ENCODE peak calls at places on chromosomes 13 and 19, in six cellular contexts. Q, F, M, G, O and L are unnamed samples.
A peak's percentile ranks its signal among the peaks of the same experiment; 100 is the strongest.

GRCh38 chr19:43820098-43820860 is 6.8 kb upstream of the ZNF283 start:
- DNase-seq in Q (no peak), F (no peak), M (no peak), G (peak; percentile 54), O (peak; percentile 53), L (no peak)

GRCh38 chr19:42170715-42171114 is 38.5 kb upstream of the POU2F2 start:
- DNase-seq in Q (no peak), F (no peak), M (no peak), G (no peak), O (no peak), L (no peak)

GRCh38 chr13:52455677-52456041 is 381 bp downstream of the CKAP2 start:
- DNase-seq in Q (peak; percentile 72), F (peak; percentile 36), M (peak; percentile 73), G (peak; percentile 58), O (peak; percentile 75), L (peak; percentile 74)

GRCh38 chr19:1944088-1944915 is 3.3 kb downstream of the CSNK1G2 start:
- DNase-seq in Q (no peak), F (no peak), M (no peak), G (no peak), O (no peak), L (no peak)

GRCh38 chr13:99041788-99042187 is 63.9 kb upstream of the DOCK9 start:
- DNase-seq in Q (no peak), F (no peak), M (no peak), G (no peak), O (no peak), L (no peak)

GRCh38 chr13:72963762-72964161 is 95.0 kb upstream of the KLF5 start:
- DNase-seq in Q (no peak), F (no peak), M (no peak), G (no peak), O (no peak), L (no peak)

GRCh38 chr13:38582133-38582532 is 104.7 kb upstream of the FREM2 start:
- DNase-seq in Q (no peak), F (no peak), M (peak; percentile 47), G (no peak), O (peak; percentile 32), L (no peak)

GRCh38 chr19:35040826-35041547 is 534 bp upstream of the HPN start:
- DNase-seq in Q (no peak), F (no peak), M (peak; percentile 96), G (peak; percentile 93), O (no peak), L (peak; percentile 93)

GRCh38 chr13:27203854-27204253 is 32.2 kb upstream of the USP12 start:
- DNase-seq in Q (no peak), F (no peak), M (peak; percentile 14), G (no peak), O (peak; percentile 44), L (no peak)

DNA sequence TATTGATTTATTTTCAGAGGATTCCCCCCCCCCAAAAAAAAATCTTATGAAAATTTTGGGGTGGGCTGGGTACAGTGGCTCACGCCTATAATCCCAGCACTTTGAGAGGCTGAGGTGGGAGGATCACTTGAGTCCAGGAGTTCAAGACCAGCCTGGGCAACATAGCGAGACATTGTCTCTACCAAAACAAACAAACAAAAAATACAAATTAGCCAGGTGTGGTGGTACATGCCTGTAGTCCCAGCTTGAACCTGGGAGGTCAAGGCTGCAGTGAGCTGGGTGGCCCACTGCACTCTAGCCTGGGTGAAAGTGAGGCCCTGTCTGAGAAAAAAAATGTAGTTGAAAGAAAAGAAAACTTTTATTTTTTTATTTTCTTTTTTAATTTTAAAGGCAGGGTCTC is 17.9 kb downstream of the NECTIN2 start:
- DNase-seq in Q (no peak), F (no peak), M (no peak), G (no peak), O (no peak), L (no peak)
- H3K27ac ChIP-seq in Q (no peak overlapping the region), F (no peak overlapping the region), M (no peak overlapping the region), G (no peak overlapping the region), O (no peak overlapping the region), L (no peak overlapping the region)

GRCh38 chr13:46686171-46686570 is 110.8 kb downstream of the ESD start:
- DNase-seq in Q (no peak), F (no peak), M (no peak), G (no peak), O (no peak), L (no peak)
- H3K4me1 ChIP-seq in Q (peaks cover 6% of the 10 kb centered on the region), F (peaks cover 5% of the 10 kb centered on the region), M (peaks cover 61% of the 10 kb centered on the region), G (peaks cover 11% of the 10 kb centered on the region), O (peaks cover 44% of the 10 kb centered on the region), L (peaks cover 35% of the 10 kb centered on the region)

GRCh38 chr19:15290149-15290548 is 42.2 kb downstream of the BRD4 start:
- DNase-seq in Q (no peak), F (no peak), M (no peak), G (no peak), O (no peak), L (no peak)
- H3K27ac ChIP-seq in Q (no peak overlapping the region), F (no peak overlapping the region), M (no peak overlapping the region), G (no peak overlapping the region), O (no peak overlapping the region), L (no peak overlapping the region)

GRCh38 chr13:113862191-113862765 is 1.6 kb downstream of the GAS6 start:
- DNase-seq in Q (no peak), F (no peak), M (no peak), G (no peak), O (no peak), L (peak; percentile 65)

GRCh38 chr13:113863511-113864302 is at the start of gene GAS6:
- DNase-seq in Q (no peak), F (no peak), M (no peak), G (peak; percentile 79), O (peak; percentile 27), L (peak; percentile 86)

GRCh38 chr13:113861433-113862030 is 2.3 kb downstream of the GAS6 start:
- DNase-seq in Q (no peak), F (no peak), M (no peak), G (no peak), O (no peak), L (peak; percentile 57)

GRCh38 chr13:113862766-113863510 is 938 bp downstream of the GAS6 start:
- DNase-seq in Q (no peak), F (no peak), M (no peak), G (peak; percentile 81), O (no peak), L (peak; percentile 82)

DNA sequence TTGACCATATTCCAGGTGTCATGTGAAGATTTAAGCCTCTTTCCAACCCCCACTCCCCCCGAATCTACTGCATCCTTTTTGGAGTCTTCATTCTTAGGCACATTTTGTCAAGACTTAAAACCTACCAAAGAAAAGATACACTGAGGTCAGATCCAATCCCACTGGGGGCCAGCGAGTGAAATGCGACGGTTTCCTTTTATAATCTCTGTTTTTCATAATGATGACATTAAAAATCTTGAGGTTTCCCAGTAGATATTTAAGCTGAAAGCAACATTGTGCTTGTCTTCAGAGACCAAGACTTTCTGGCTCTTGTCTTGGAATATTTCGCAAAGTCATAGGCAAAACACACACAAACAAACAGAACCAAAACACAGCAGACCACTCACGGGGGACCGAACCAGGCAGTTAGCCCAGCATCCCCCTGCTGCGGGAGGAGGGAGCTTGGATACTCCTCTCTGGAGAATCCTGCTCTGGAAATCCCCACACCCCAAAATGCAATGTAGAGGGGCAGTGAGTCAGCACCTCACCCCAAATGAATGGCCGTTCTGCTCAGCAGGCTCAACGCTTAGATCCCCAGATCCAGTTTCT is 521 bp upstream of the GAS6 start:
- DNase-seq in Q (no peak), F (no peak), M (no peak), G (no peak), O (no peak), L (peak; percentile 60)
- H3K4me1 ChIP-seq in Q (peaks cover 13% of the 10 kb centered on the region), F (peaks cover 13% of the 10 kb centered on the region), M (peaks cover 24% of the 10 kb centered on the region), G (peaks cover 26% of the 10 kb centered on the region), O (peaks cover 12% of the 10 kb centered on the region), L (peaks cover 40% of the 10 kb centered on the region)

GRCh38 chr19:4580961-4581380 is 21.5 kb upstream of the SEMA6B start:
- DNase-seq in Q (no peak), F (no peak), M (no peak), G (no peak), O (no peak), L (no peak)

GRCh38 chr19:4580021-4580901 is 20.8 kb upstream of the SEMA6B start:
- DNase-seq in Q (no peak), F (no peak), M (no peak), G (no peak), O (no peak), L (no peak)

GRCh38 chr19:4579389-4579788 is 19.9 kb upstream of the SEMA6B start:
- DNase-seq in Q (no peak), F (no peak), M (no peak), G (no peak), O (no peak), L (no peak)

GRCh38 chr19:4577020-4577782 is 17.7 kb upstream of the SEMA6B start:
- DNase-seq in Q (no peak), F (no peak), M (no peak), G (no peak), O (peak; percentile 69), L (no peak)

GRCh38 chr19:4578552-4579248 is 19.2 kb upstream of the SEMA6B start:
- DNase-seq in Q (no peak), F (no peak), M (no peak), G (no peak), O (no peak), L (no peak)
- H3K27ac ChIP-seq in Q (no peak overlapping the region), F (no peak overlapping the region), M (no peak overlapping the region), G (no peak overlapping the region), O (peak overlapping the region; percentile 37), L (no peak overlapping the region)